ENCODE peak calls at places on chromosomes 13 and 19, in five cellular contexts. R is CD8-positive, alpha-beta T cell; D is suprapubic skin; Y is AG10803; F is left ventricle myocardium inferior. K is an unnamed sample.

GRCh38 chr19:1084024-1084868 is 10.9 kb downstream of the POLR2E start:
- DNase-seq in F (no peak), Y (no peak), R (peak; percentile 30), D (no peak), K (no peak)

GRCh38 chr13:73061478-73062275 is 2.9 kb downstream of the KLF5 start:
- DNase-seq in R (no peak), F (no peak), Y (peak; percentile 13), D (no peak), K (no peak)

GRCh38 chr13:30173301-30173605 is 134.1 kb downstream of the KATNAL1 start:
- DNase-seq in R (no peak), F (no peak), D (no peak), Y (no peak), K (no peak)

GRCh38 chr13:46593403-46593802 is 40.4 kb downstream of the LRCH1 start:
- DNase-seq in Y (no peak), F (no peak), D (no peak), R (peak; percentile 67), K (no peak)

GRCh38 chr13:83297591-83298305 is 584.5 kb downstream of the SLITRK1 start:
- DNase-seq in Y (peak; percentile 41), R (no peak), D (no peak), F (no peak), K (no peak)

GRCh38 chr19:44653977-44654784 is 10.5 kb downstream of the PVR start:
- DNase-seq in F (peak; percentile 68), R (peak; percentile 73), D (no peak), Y (peak; percentile 63), K (no peak)

GRCh38 chr13:28438598-28439334 is 56.2 kb downstream of the FLT1 start:
- DNase-seq in R (no peak), Y (no peak), D (no peak), F (no peak), K (peak; percentile 71)

GRCh38 chr19:8329993-8330392 is 8.7 kb downstream of the RPS28 start:
- DNase-seq in F (no peak), Y (no peak), D (no peak), R (no peak), K (no peak)

GRCh38 chr13:113460599-113460998 is 7.3 kb upstream of the ADPRHL1 start:
- DNase-seq in D (no peak), Y (no peak), F (no peak), R (no peak), K (no peak)

GRCh38 chr13:90717451-90717936 is 630.0 kb upstream of the MIR17HG start:
- DNase-seq in D (no peak), Y (peak; percentile 91), F (no peak), R (no peak), K (no peak)

GRCh38 chr19:14517840-14518505 is at the start of gene DNAJB1:
- DNase-seq in Y (peak; percentile 82), R (peak; percentile 51), D (peak; percentile 90), F (peak; percentile 86), K (no peak)

GRCh38 chr19:20423381-20424207 is 142.0 kb downstream of the ZNF737 start:
- DNase-seq in R (peak; percentile 28), F (peak; percentile 54), D (peak; percentile 80), Y (peak; percentile 68), K (no peak)

GRCh38 chr13:79497852-79498251 is 16.9 kb downstream of the NDFIP2 start:
- DNase-seq in Y (no peak), R (no peak), D (no peak), F (no peak), K (no peak)

GRCh38 chr19:53772943-53773342 is 51.2 kb downstream of the NLRP12 start:
- DNase-seq in Y (peak; percentile 58), R (peak; percentile 21), F (no peak), D (no peak), K (peak; percentile 81)

GRCh38 chr19:38634757-38635482 is 12.5 kb upstream of the ACTN4 start:
- DNase-seq in Y (peak; percentile 54), F (peak; percentile 71), R (peak; percentile 63), D (peak; percentile 86), K (peak; percentile 58)

GRCh38 chr13:76886292-76887061 is at the start of gene KCTD12:
- DNase-seq in D (peak; percentile 93), Y (peak; percentile 83), F (peak; percentile 93), R (peak; percentile 77), K (no peak)

GRCh38 chr13:50611117-50611781 is 232.2 kb downstream of the DLEU7 start:
- DNase-seq in Y (no peak), D (no peak), R (no peak), F (no peak), K (no peak)

GRCh38 chr13:22107549-22107948 is 436.7 kb downstream of the FGF9 start:
- DNase-seq in F (no peak), R (no peak), D (no peak), Y (no peak), K (no peak)

GRCh38 chr19:45137179-45137761 is 23.5 kb downstream of the NKPD1 start:
- DNase-seq in F (peak; percentile 70), D (no peak), Y (no peak), R (no peak), K (no peak)

GRCh38 chr19:3249408-3249807 is 24.9 kb downstream of the CELF5 start:
- DNase-seq in D (no peak), F (no peak), Y (no peak), R (no peak), K (no peak)

GRCh38 chr19:4575978-4576933 is 16.8 kb upstream of the SEMA6B start:
- DNase-seq in R (peak; percentile 62), F (peak; percentile 68), Y (peak; percentile 42), D (no peak), K (no peak)

GRCh38 chr19:12786950-12787349 is 4.3 kb upstream of the JUNB start:
- DNase-seq in D (no peak), R (no peak), F (no peak), Y (no peak), K (no peak)

DNA sequence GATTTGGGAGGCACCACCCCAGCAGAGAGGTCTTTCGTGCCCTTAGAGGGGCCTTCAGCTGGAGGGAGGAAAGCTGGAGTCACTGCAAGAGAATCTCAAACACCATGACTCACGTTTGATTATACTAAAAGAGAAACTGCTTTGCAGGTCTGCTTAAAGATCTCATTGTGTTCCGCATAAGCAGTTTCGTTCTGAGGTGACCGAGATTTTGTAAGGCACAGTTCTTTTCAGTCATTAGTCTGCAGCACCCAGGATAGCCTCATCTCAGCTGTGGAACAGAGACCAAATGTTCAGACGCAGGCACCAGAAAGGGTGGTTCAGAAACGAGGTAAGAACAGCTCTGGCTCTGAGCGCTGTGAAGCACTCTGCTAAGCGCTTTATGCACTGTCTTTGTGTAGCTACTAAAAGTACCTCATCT is 71.2 kb upstream of the GTF3A start:
- DNase-seq in F (no peak), Y (peak; percentile 18), R (no peak), D (no peak), K (no peak)
- H3K4me3 ChIP-seq in F (no peak overlapping the region), Y (no peak overlapping the region), R (no peak overlapping the region), D (no peak overlapping the region), K (no peak overlapping the region)

GRCh38 chr19:48806818-48807589 is 3.8 kb downstream of the BCAT2 start:
- DNase-seq in D (no peak), R (no peak), Y (peak; percentile 37), F (no peak), K (no peak)
- H3K4me3 ChIP-seq in D (no peak overlapping the region), R (no peak overlapping the region), Y (no peak overlapping the region), F (no peak overlapping the region), K (no peak overlapping the region)

DNA sequence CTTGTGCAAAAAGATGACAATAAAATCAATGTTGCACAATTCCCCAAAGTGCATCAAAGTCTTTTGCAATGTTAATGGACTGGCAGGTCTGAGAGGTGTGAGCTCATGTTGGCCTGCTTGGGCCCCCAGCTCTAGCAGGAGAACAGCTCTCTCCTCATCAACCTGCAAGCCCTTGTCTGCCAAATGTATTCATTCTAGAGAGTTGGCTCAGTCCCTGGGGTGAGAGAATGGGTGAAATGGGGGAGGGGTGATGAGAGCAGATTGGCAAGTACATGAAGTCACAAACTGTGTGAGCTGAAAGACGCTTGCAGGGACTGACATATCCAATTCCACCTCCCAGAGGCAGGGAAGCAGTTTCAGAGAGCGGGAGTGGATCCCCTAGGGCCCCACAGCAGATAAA is 465.1 kb upstream of the ZNF507 start:
- DNase-seq in R (no peak), Y (no peak), F (peak; percentile 19), D (no peak), K (no peak)
- H3K4me3 ChIP-seq in R (no peak overlapping the region), Y (no peak overlapping the region), F (no peak overlapping the region), D (no peak overlapping the region), K (no peak overlapping the region)

GRCh38 chr13:75641026-75641425 is 4.9 kb downstream of the LMO7 start:
- DNase-seq in R (no peak), Y (no peak), D (no peak), F (no peak), K (no peak)
- H3K4me3 ChIP-seq in R (no peak overlapping the region), Y (peak overlapping the region; percentile 99), D (no peak overlapping the region), F (no peak overlapping the region), K (no peak overlapping the region)

GRCh38 chr19:18590273-18591272 is 2.0 kb downstream of the REX1BD start:
- DNase-seq in Y (peak; percentile 18), D (no peak), R (peak; percentile 57), F (no peak), K (peak; percentile 99)
- H3K4me3 ChIP-seq in Y (no peak overlapping the region), D (peak overlapping the region; percentile 87), R (no peak overlapping the region), F (peak overlapping the region; percentile 96), K (peak overlapping the region; percentile 15)